ENCODE peak calls at places on chromosome X, in nine cellular contexts. M is HL-60, C is Panc1, P is GM23338, L is endothelial cell of umbilical vein, F is HCT116, E is breast epithelium, V is H1, J is HepG2. A is an unnamed sample.

GRCh38 chrX:129574214-129574613 is 34.2 kb downstream of the OCRL start:
- DNase-seq in J (no peak), M (no peak), P (no peak), C (no peak), L (peak), V (no peak), E (no peak), F (no peak), A (no peak)

GRCh38 chrX:125103693-125104092 is 216.0 kb upstream of the TEX13C start:
- DNase-seq in V (no peak), C (no peak), J (no peak), F (no peak), E (no peak), M (no peak), L (no peak), P (no peak), A (no peak)

GRCh38 chrX:150983526-150984163 is 510 bp downstream of the HMGB3 start:
- DNase-seq in L (peak), E (no peak), C (no peak), J (no peak), P (no peak), M (no peak), F (no peak), V (no peak), A (no peak)

GRCh38 chrX:140701480-140701879 is 8.1 kb upstream of the LINC00632 start:
- DNase-seq in E (no peak), F (no peak), M (no peak), V (no peak), C (no peak), P (peak), J (no peak), L (no peak), A (no peak)

GRCh38 chrX:96982159-96982558 is 98.5 kb downstream of the RPA4 start:
- DNase-seq in C (no peak), J (no peak), V (no peak), F (no peak), P (no peak), M (no peak), E (no peak), L (peak), A (no peak)

GRCh38 chrX:45186643-45187026 is 14.0 kb downstream of the DIPK2B start:
- DNase-seq in L (no peak), J (no peak), V (no peak), E (no peak), C (no peak), M (no peak), F (no peak), P (no peak), A (no peak)

GRCh38 chrX:123013141-123013540 is 170.9 kb upstream of the GRIA3 start:
- DNase-seq in F (no peak), P (no peak), V (no peak), J (no peak), L (no peak), E (no peak), C (no peak), M (no peak), A (no peak)

GRCh38 chrX:147228153-147228552 is 413.6 kb upstream of the CXorf51A start:
- DNase-seq in P (no peak), J (no peak), F (no peak), C (no peak), V (no peak), M (no peak), L (no peak), E (no peak), A (no peak)

GRCh38 chrX:109760922-109761250 is 27.8 kb upstream of the ACSL4 start:
- DNase-seq in V (no peak), P (peak), J (no peak), M (no peak), F (no peak), L (no peak), E (no peak), C (no peak), A (no peak)

GRCh38 chrX:112889400-112889799 is 48.8 kb upstream of the AMOT start:
- DNase-seq in E (no peak), V (no peak), L (no peak), C (no peak), M (no peak), P (no peak), J (no peak), F (no peak), A (no peak)

GRCh38 chrX:9312922-9313867 is 151.7 kb upstream of the TBL1X start:
- DNase-seq in M (peak), E (no peak), L (peak), V (no peak), C (peak), J (peak), F (peak), P (peak), A (no peak)

GRCh38 chrX:13051529-13052172 is 7.2 kb upstream of the FAM9C start:
- DNase-seq in P (no peak), V (no peak), F (no peak), M (no peak), L (peak), E (no peak), J (no peak), C (no peak), A (no peak)

GRCh38 chrX:110282922-110283321 is 35.0 kb downstream of the AMMECR1 start:
- DNase-seq in E (no peak), F (no peak), J (no peak), M (no peak), C (no peak), V (no peak), P (no peak), L (peak), A (no peak)

GRCh38 chrX:50691820-50692219 is 122.2 kb downstream of the SHROOM4 start:
- DNase-seq in M (peak), L (peak), E (no peak), J (peak), P (peak), F (peak), C (peak), V (no peak), A (peak)

GRCh38 chrX:23900220-23900797 is 7.4 kb downstream of the APOO start:
- DNase-seq in C (no peak), M (no peak), F (no peak), L (no peak), P (no peak), E (no peak), V (no peak), J (no peak), A (no peak)

GRCh38 chrX:79182616-79183015 is 38.1 kb downstream of the GPR174 start:
- DNase-seq in L (no peak), V (no peak), E (no peak), M (no peak), P (no peak), C (no peak), F (no peak), J (no peak), A (no peak)

GRCh38 chrX:31279359-31279758 is 207.5 kb upstream of the FTHL17 start:
- DNase-seq in L (peak), M (no peak), V (no peak), C (no peak), P (peak), F (no peak), E (no peak), J (peak), A (no peak)

GRCh38 chrX:3076416-3076991 is 35.2 kb downstream of the ARSF start:
- DNase-seq in J (no peak), L (no peak), E (no peak), P (peak), F (no peak), V (peak), M (no peak), C (no peak), A (no peak)

GRCh38 chrX:82320554-82320953 is 1118.7 kb downstream of the SH3BGRL start:
- DNase-seq in F (no peak), C (no peak), J (no peak), M (no peak), V (no peak), E (no peak), P (no peak), L (no peak), A (no peak)

GRCh38 chrX:153319295-153319694 is 2.3 kb downstream of the PNMA6F start:
- DNase-seq in C (no peak), F (no peak), J (no peak), M (no peak), L (no peak), V (no peak), E (no peak), P (no peak), A (no peak)

GRCh38 chrX:51158261-51158660 is 174.4 kb upstream of the NUDT10 start:
- DNase-seq in F (no peak), C (no peak), E (no peak), J (no peak), V (no peak), P (no peak), M (no peak), L (no peak), A (no peak)

GRCh38 chrX:45743906-45744625 is 543.4 kb upstream of the DIPK2B start:
- DNase-seq in V (no peak), M (no peak), E (no peak), L (peak), J (no peak), F (no peak), C (no peak), P (no peak), A (no peak)

GRCh38 chrX:130111220-130111934 is 1.1 kb upstream of the ELF4 start:
- DNase-seq in M (no peak), E (no peak), L (no peak), C (no peak), J (no peak), F (no peak), V (no peak), P (peak), A (no peak)

GRCh38 chrX:11665144-11666040 is at the start of gene ARHGAP6:
- DNase-seq in J (no peak), F (no peak), M (no peak), L (peak), E (no peak), C (no peak), V (no peak), P (peak), A (no peak)

DNA sequence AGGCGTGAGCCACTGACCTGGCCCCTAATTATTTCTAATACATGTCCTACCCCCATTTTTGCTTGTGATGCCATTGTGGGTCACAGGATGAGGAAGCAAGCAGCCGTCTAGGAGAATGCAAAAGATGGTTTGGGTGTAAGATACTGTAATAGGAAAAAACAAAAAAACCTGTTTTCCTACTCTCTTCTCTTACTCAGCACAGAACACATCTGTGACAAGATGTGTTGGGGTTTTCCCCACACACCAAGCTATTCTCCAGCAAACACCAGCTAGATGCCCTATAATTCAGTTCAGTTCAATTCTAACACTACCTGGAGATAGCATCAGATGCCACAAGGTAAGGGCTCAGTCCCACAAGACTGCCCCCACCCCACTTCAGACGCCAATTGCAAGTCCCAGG is 15.3 kb upstream of the HPRT1 start:
- DNase-seq in J (no peak), P (no peak), V (no peak), E (no peak), C (no peak), L (no peak), M (no peak), F (no peak), A (no peak)
- TF ChIP-seq CTCF in J (no peak), P (no peak), V (no peak), E (no peak), C (no peak), L (no peak), M (no peak), F (no peak), A (no peak)

DNA sequence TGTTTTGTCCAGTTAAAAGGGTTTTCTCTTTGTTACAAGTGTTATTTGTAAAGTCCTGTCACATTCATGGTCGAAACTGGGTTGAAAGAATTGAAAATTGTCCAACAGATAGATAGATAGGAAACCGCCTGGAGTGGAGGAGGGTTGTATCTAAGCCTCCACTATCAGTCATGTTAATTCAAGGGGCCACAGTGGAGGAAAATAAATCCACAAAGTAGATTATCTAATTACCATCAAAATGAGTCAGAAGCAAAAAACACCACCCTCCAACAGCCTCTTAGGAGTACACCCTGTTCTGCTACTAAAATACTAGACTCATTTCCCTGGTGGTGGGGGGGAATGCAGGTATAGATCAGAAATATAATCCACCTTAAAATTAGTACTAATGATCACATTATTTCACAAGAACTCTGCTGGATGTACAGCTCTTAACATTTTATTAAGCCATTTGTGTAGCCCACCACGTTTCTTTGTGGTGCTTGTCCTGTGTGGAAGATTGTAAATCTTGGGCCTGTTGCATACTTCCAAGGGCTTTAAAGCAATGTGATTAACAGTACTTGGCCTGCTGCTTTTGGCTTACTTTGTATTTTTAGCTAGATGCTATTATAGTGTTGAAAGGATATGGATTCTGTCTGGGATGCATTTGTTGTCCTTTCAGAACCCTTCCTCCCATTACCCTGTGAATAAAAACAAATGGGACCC is 26.8 kb downstream of the RBBP7 start:
- DNase-seq in E (no peak), M (no peak), V (no peak), C (no peak), F (no peak), J (no peak), L (no peak), P (no peak), A (no peak)
- TF ChIP-seq POLR2AphosphoS5 in E (no peak), M (no peak), V (no peak), C (no peak), F (no peak), J (no peak), L (no peak), P (no peak), A (no peak)

GRCh38 chrX:106891762-106892161 is 11.4 kb downstream of the RIPPLY1 start:
- DNase-seq in V (no peak), P (no peak), F (no peak), E (no peak), C (no peak), L (no peak), M (no peak), J (no peak), A (no peak)
- TF ChIP-seq CTCF in V (no peak), P (no peak), F (no peak), E (no peak), C (no peak), L (no peak), M (no peak), J (no peak), A (no peak)

DNA sequence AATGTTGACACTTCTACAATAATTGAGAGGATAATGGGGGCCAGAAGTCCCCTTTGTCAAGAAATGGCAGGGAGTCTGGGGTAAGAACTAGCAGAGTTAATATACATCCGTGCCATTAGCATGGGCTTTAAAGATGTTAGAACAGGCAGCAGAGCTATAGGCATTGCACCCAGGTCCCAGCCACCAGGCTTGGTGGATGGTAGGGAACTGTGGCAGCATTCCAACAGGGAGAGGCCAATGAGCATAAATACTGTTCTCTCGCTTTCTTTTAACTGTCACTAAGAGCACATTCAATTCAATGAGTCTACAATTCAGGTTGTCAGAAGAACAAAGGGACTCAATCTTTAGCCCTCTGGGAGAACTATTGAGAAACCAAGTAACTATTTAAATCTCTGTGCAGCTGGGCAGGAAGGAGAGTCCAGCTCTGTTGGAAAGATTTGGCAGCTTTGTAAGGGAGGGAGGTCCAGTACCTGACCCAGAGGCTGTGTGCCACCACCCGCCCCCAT is 165.6 kb downstream of the CHIC1 start:
- DNase-seq in M (no peak), J (no peak), E (no peak), F (no peak), C (no peak), P (no peak), V (no peak), L (no peak), A (no peak)
- TF ChIP-seq POLR2AphosphoS5 in M (no peak), J (no peak), E (no peak), F (no peak), C (no peak), P (no peak), V (no peak), L (no peak), A (no peak)

GRCh38 chrX:35726176-35726575 is 72.0 kb upstream of the MAGEB16 start:
- DNase-seq in F (no peak), J (no peak), E (no peak), L (peak), P (peak), V (no peak), C (no peak), M (peak), A (no peak)
- TF ChIP-seq CTCF in F (no peak), J (no peak), E (no peak), L (no peak), P (no peak), V (no peak), C (peak), M (no peak), A (peak)

GRCh38 chrX:101659601-101660063 is at the start of gene ARMCX2:
- DNase-seq in F (no peak), C (no peak), V (no peak), P (peak), L (peak), E (peak), M (no peak), J (no peak), A (peak)
- TF ChIP-seq POLR2AphosphoS5 in F (no peak), C (no peak), V (peak), P (peak), L (peak), E (peak), M (no peak), J (no peak), A (peak)

GRCh38 chrX:41145920-41146608 is 60.8 kb downstream of the USP9X start:
- DNase-seq in J (no peak), F (peak), C (no peak), P (no peak), L (peak), V (no peak), E (no peak), M (peak), A (no peak)

GRCh38 chrX:41152221-41152620 is 67.0 kb downstream of the USP9X start:
- DNase-seq in V (no peak), P (no peak), L (no peak), J (no peak), C (no peak), M (no peak), E (no peak), F (no peak), A (no peak)

GRCh38 chrX:41153453-41153852 is 68.2 kb downstream of the USP9X start:
- DNase-seq in E (no peak), F (no peak), C (no peak), P (no peak), M (no peak), V (no peak), L (peak), J (no peak), A (no peak)

GRCh38 chrX:41148553-41148952 is 63.3 kb downstream of the USP9X start:
- DNase-seq in P (no peak), M (no peak), L (peak), V (no peak), F (no peak), C (no peak), J (no peak), E (no peak), A (no peak)

GRCh38 chrX:41150043-41150442 is 64.8 kb downstream of the USP9X start:
- DNase-seq in P (no peak), J (no peak), E (no peak), M (no peak), L (no peak), F (no peak), V (no peak), C (no peak), A (no peak)
- TF ChIP-seq CTCF in P (no peak), J (no peak), E (no peak), M (no peak), L (no peak), F (no peak), V (no peak), C (no peak), A (no peak)